ENCODE peak calls at places on chromosomes 5 and 9, in nine cellular contexts. One of them, this sample, is unnamed.

GRCh38 chr9:69671904-69672827 is at the start of gene APBA1:
- DNase-seq in stimulated activated CD4-positive, alpha-beta T cell treated with anti-CD3 and anti-CD28 coated beads, Interleukin-4, amount 100 ng/mL, for 1 hour: peak
- DNase-seq in stimulated activated CD8-positive, alpha-beta memory T cell treated with anti-CD3 and anti-CD28 coated beads, Interleukin-15, amount 100 ng/mL, for 24 hours: peak
- DNase-seq in neural crest cell: peak
- DNase-seq in amygdala: peak
- DNase-seq in EH: peak
- DNase-seq in H9: peak
- DNase-seq in GOT3: peak
- DNase-seq in naive thymus-derived CD4-positive, alpha-beta T cell: peak
- DNase-seq in this sample: no peak

GRCh38 chr5:156956321-156956720 is 6.7 kb downstream of the TIMD4 start:
- DNase-seq in stimulated activated CD4-positive, alpha-beta T cell treated with anti-CD3 and anti-CD28 coated beads, Interleukin-4, amount 100 ng/mL, for 1 hour: no peak
- DNase-seq in stimulated activated CD8-positive, alpha-beta memory T cell treated with anti-CD3 and anti-CD28 coated beads, Interleukin-15, amount 100 ng/mL, for 24 hours: no peak
- DNase-seq in neural crest cell: no peak
- DNase-seq in amygdala: no peak
- DNase-seq in EH: no peak
- DNase-seq in H9: no peak
- DNase-seq in GOT3: no peak
- DNase-seq in naive thymus-derived CD4-positive, alpha-beta T cell: no peak
- DNase-seq in this sample: no peak

GRCh38 chr5:80967500-80968181 is 7.5 kb downstream of the RASGRF2 start:
- DNase-seq in stimulated activated CD4-positive, alpha-beta T cell treated with anti-CD3 and anti-CD28 coated beads, Interleukin-4, amount 100 ng/mL, for 1 hour: no peak
- DNase-seq in stimulated activated CD8-positive, alpha-beta memory T cell treated with anti-CD3 and anti-CD28 coated beads, Interleukin-15, amount 100 ng/mL, for 24 hours: no peak
- DNase-seq in neural crest cell: no peak
- DNase-seq in amygdala: no peak
- DNase-seq in EH: peak
- DNase-seq in H9: no peak
- DNase-seq in GOT3: no peak
- DNase-seq in naive thymus-derived CD4-positive, alpha-beta T cell: no peak
- DNase-seq in this sample: peak

GRCh38 chr5:172180936-172181335 is 7.1 kb downstream of the STK10 start:
- DNase-seq in stimulated activated CD4-positive, alpha-beta T cell treated with anti-CD3 and anti-CD28 coated beads, Interleukin-4, amount 100 ng/mL, for 1 hour: no peak
- DNase-seq in stimulated activated CD8-positive, alpha-beta memory T cell treated with anti-CD3 and anti-CD28 coated beads, Interleukin-15, amount 100 ng/mL, for 24 hours: no peak
- DNase-seq in neural crest cell: no peak
- DNase-seq in amygdala: no peak
- DNase-seq in EH: no peak
- DNase-seq in H9: no peak
- DNase-seq in GOT3: no peak
- DNase-seq in naive thymus-derived CD4-positive, alpha-beta T cell: no peak
- DNase-seq in this sample: no peak

GRCh38 chr5:154813736-154814135 is 36.7 kb downstream of the FAXDC2 start:
- DNase-seq in stimulated activated CD4-positive, alpha-beta T cell treated with anti-CD3 and anti-CD28 coated beads, Interleukin-4, amount 100 ng/mL, for 1 hour: peak
- DNase-seq in stimulated activated CD8-positive, alpha-beta memory T cell treated with anti-CD3 and anti-CD28 coated beads, Interleukin-15, amount 100 ng/mL, for 24 hours: no peak
- DNase-seq in neural crest cell: no peak
- DNase-seq in amygdala: no peak
- DNase-seq in EH: no peak
- DNase-seq in H9: no peak
- DNase-seq in GOT3: no peak
- DNase-seq in naive thymus-derived CD4-positive, alpha-beta T cell: no peak
- DNase-seq in this sample: no peak

GRCh38 chr5:1053391-1054017 is 44.9 kb downstream of the NKD2 start:
- DNase-seq in stimulated activated CD4-positive, alpha-beta T cell treated with anti-CD3 and anti-CD28 coated beads, Interleukin-4, amount 100 ng/mL, for 1 hour: no peak
- DNase-seq in stimulated activated CD8-positive, alpha-beta memory T cell treated with anti-CD3 and anti-CD28 coated beads, Interleukin-15, amount 100 ng/mL, for 24 hours: no peak
- DNase-seq in neural crest cell: no peak
- DNase-seq in amygdala: no peak
- DNase-seq in EH: no peak
- DNase-seq in H9: no peak
- DNase-seq in GOT3: no peak
- DNase-seq in naive thymus-derived CD4-positive, alpha-beta T cell: no peak
- DNase-seq in this sample: no peak

GRCh38 chr5:63451188-63451587 is 511.1 kb downstream of the HTR1A start:
- DNase-seq in stimulated activated CD4-positive, alpha-beta T cell treated with anti-CD3 and anti-CD28 coated beads, Interleukin-4, amount 100 ng/mL, for 1 hour: no peak
- DNase-seq in stimulated activated CD8-positive, alpha-beta memory T cell treated with anti-CD3 and anti-CD28 coated beads, Interleukin-15, amount 100 ng/mL, for 24 hours: no peak
- DNase-seq in neural crest cell: no peak
- DNase-seq in amygdala: no peak
- DNase-seq in EH: no peak
- DNase-seq in H9: no peak
- DNase-seq in GOT3: no peak
- DNase-seq in naive thymus-derived CD4-positive, alpha-beta T cell: no peak
- DNase-seq in this sample: no peak

GRCh38 chr5:81553570-81554212 is 159.8 kb upstream of the ACOT12 start:
- DNase-seq in stimulated activated CD4-positive, alpha-beta T cell treated with anti-CD3 and anti-CD28 coated beads, Interleukin-4, amount 100 ng/mL, for 1 hour: no peak
- DNase-seq in stimulated activated CD8-positive, alpha-beta memory T cell treated with anti-CD3 and anti-CD28 coated beads, Interleukin-15, amount 100 ng/mL, for 24 hours: no peak
- DNase-seq in neural crest cell: no peak
- DNase-seq in amygdala: no peak
- DNase-seq in EH: no peak
- DNase-seq in H9: no peak
- DNase-seq in GOT3: no peak
- DNase-seq in naive thymus-derived CD4-positive, alpha-beta T cell: no peak
- DNase-seq in this sample: no peak

GRCh38 chr9:89473762-89474469 is 24.0 kb downstream of the SEMA4D start:
- DNase-seq in stimulated activated CD4-positive, alpha-beta T cell treated with anti-CD3 and anti-CD28 coated beads, Interleukin-4, amount 100 ng/mL, for 1 hour: no peak
- DNase-seq in stimulated activated CD8-positive, alpha-beta memory T cell treated with anti-CD3 and anti-CD28 coated beads, Interleukin-15, amount 100 ng/mL, for 24 hours: no peak
- DNase-seq in neural crest cell: no peak
- DNase-seq in amygdala: no peak
- DNase-seq in EH: peak
- DNase-seq in H9: no peak
- DNase-seq in GOT3: no peak
- DNase-seq in naive thymus-derived CD4-positive, alpha-beta T cell: no peak
- DNase-seq in this sample: no peak

GRCh38 chr5:138843789-138844461 is 31.2 kb downstream of the LRRTM2 start:
- DNase-seq in stimulated activated CD4-positive, alpha-beta T cell treated with anti-CD3 and anti-CD28 coated beads, Interleukin-4, amount 100 ng/mL, for 1 hour: no peak
- DNase-seq in stimulated activated CD8-positive, alpha-beta memory T cell treated with anti-CD3 and anti-CD28 coated beads, Interleukin-15, amount 100 ng/mL, for 24 hours: no peak
- DNase-seq in neural crest cell: no peak
- DNase-seq in amygdala: no peak
- DNase-seq in EH: peak
- DNase-seq in H9: no peak
- DNase-seq in GOT3: no peak
- DNase-seq in naive thymus-derived CD4-positive, alpha-beta T cell: no peak
- DNase-seq in this sample: no peak

GRCh38 chr5:142677212-142677611 is 8.7 kb downstream of the FGF1 start:
- DNase-seq in stimulated activated CD4-positive, alpha-beta T cell treated with anti-CD3 and anti-CD28 coated beads, Interleukin-4, amount 100 ng/mL, for 1 hour: no peak
- DNase-seq in stimulated activated CD8-positive, alpha-beta memory T cell treated with anti-CD3 and anti-CD28 coated beads, Interleukin-15, amount 100 ng/mL, for 24 hours: no peak
- DNase-seq in neural crest cell: no peak
- DNase-seq in amygdala: no peak
- DNase-seq in EH: peak
- DNase-seq in H9: no peak
- DNase-seq in GOT3: no peak
- DNase-seq in naive thymus-derived CD4-positive, alpha-beta T cell: no peak
- DNase-seq in this sample: peak

This sample was measured in HT1080.